ENCODE peak calls at places on chromosomes 2 and 18, in five cellular contexts. R, Q, C, U and V are unnamed samples. For H3K27me3, the result is how much of the 10 kb centered on the place peaks cover.

GRCh38 chr18:28151434-28151833 is 25.5 kb downstream of the CDH2 start:
- DNase-seq in C (no peak), U (no peak), R (no peak), Q (no peak), V (no peak)

GRCh38 chr2:182634386-182634785 is 81.7 kb upstream of the DNAJC10 start:
- DNase-seq in U (no peak), C (no peak), R (no peak), Q (no peak), V (no peak)

GRCh38 chr2:10522726-10523405 is 74.7 kb upstream of the ODC1 start:
- DNase-seq in R (no peak), Q (no peak), U (no peak), C (peak), V (no peak)

GRCh38 chr2:11539317-11540147 is 5.7 kb downstream of the GREB1 start:
- DNase-seq in U (peak), Q (peak), C (no peak), R (peak), V (no peak)

GRCh38 chr2:149375801-149376349 is 45.5 kb downstream of the LYPD6 start:
- DNase-seq in R (no peak), U (no peak), C (no peak), Q (no peak), V (no peak)

GRCh38 chr2:161992526-161992925 is 81.5 kb downstream of the DPP4 start:
- DNase-seq in R (no peak), C (no peak), U (no peak), Q (no peak), V (no peak)

GRCh38 chr2:240397924-240398611 is 37.4 kb upstream of the GPC1 start:
- DNase-seq in Q (no peak), U (peak), R (no peak), C (no peak), V (no peak)

GRCh38 chr2:25529034-25529433 is 144.3 kb downstream of the DTNB start:
- DNase-seq in U (no peak), R (no peak), C (no peak), Q (no peak), V (no peak)

GRCh38 chr2:15770606-15771005 is 169.7 kb upstream of the MYCN start:
- DNase-seq in C (no peak), R (no peak), U (no peak), Q (no peak), V (no peak)

GRCh38 chr2:121356058-121356640 is 71.1 kb upstream of the TFCP2L1 start:
- DNase-seq in C (peak), U (no peak), Q (peak), R (peak), V (no peak)

DNA sequence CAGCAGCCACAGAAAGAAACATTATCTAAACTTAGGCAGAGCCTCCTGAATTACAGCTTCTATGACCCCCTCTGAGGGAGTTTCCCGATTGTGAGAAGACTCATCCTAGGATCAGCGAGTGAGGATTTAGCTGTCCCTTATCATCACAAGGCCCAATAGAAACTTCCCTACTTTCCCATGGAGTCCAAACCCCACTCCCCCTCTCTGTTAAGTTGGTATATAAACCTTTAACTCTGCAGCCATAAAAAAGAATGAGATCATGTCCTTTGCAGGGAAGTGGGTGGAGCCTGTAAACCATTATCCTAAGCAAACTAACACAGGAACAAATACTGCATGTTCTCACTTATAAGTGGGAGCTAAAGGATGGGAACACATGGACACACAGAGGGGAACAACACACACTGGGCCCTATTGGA is 78.8 kb downstream of the MYL12B start:
- DNase-seq in R (no peak), C (no peak), U (no peak), Q (no peak), V (no peak)
- TF ChIP-seq CTCF in R (no peak), C (no peak), U (no peak), Q (no peak), V (no peak)

GRCh38 chr18:72544092-72544886 is at the start of gene CBLN2:
- DNase-seq in Q (peak), U (no peak), C (no peak), R (peak), V (no peak)

GRCh38 chr18:72543362-72544055 is 633 bp downstream of the CBLN2 start:
- DNase-seq in C (no peak), R (peak), Q (no peak), U (no peak), V (no peak)

GRCh38 chr18:72542993-72543361 is 1.2 kb downstream of the CBLN2 start:
- DNase-seq in Q (no peak), U (no peak), R (peak), C (no peak), V (no peak)

GRCh38 chr18:72539861-72540260 is 4.3 kb downstream of the CBLN2 start:
- DNase-seq in U (no peak), R (no peak), C (no peak), Q (no peak), V (no peak)

DNA sequence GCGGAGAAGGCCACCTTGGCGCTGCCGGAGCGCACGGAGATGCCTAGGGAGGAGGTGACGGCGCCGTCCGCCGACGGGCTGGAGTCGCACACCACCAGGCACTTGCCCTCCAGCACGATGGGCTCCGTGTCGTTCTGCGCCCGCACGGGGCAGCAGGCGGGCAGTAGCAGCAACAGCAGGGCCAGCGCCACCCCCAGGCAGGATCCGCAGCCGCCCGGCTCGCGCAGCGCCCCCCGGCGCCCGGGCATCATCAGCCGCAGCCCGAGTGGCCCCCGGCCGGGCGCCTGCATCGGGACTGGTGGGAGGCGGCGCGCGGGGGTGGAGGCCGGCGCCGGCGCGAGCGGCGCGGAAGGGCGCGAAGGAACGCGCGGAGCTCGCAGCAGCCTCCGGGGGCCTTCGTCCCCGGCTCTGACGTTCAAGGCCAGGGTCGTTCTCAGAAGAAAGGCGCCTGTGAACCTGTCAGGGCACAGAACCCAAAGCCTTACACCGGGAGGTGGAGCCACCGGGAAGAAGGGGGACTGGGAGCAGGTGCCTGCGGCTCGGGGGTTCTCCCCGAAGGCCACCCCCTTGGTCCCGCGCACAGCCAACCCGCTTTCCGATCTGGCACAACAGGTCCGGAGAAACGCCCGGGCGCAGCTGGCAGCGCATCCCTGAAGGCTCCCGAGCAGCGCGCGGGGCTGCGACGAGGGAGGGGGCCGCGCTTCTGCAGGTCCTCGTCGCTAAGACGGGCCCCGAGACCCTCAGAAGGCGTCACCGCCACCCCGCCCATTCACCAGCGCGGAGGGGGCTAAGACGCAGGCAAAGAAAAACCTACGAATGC is 2.1 kb downstream of the CBLN2 start:
- DNase-seq in R (peak), C (no peak), Q (no peak), U (no peak), V (no peak)
- H3K27me3 ChIP-seq in R (half or more), C (under half), Q (under half), U (under half), V (under half)

GRCh38 chr2:95053543-95053942 is 28.0 kb downstream of the MAL start:
- DNase-seq in U (no peak), C (peak), Q (peak), R (peak), V (no peak)
- TF ChIP-seq CTCF in U (no peak), C (no peak), Q (peak), R (peak), V (no peak)

GRCh38 chr2:196584903-196585302 is 54.6 kb upstream of the CCDC150 start:
- DNase-seq in C (no peak), R (no peak), Q (no peak), U (no peak), V (no peak)

GRCh38 chr2:196587739-196588138 is 51.8 kb upstream of the CCDC150 start:
- DNase-seq in C (no peak), U (no peak), Q (no peak), R (no peak), V (no peak)

GRCh38 chr2:196589429-196589828 is 50.1 kb upstream of the CCDC150 start:
- DNase-seq in Q (no peak), C (no peak), U (no peak), R (no peak), V (no peak)

GRCh38 chr2:196586511-196586991 is 53.0 kb upstream of the CCDC150 start:
- DNase-seq in U (no peak), Q (no peak), R (no peak), C (no peak), V (no peak)

DNA sequence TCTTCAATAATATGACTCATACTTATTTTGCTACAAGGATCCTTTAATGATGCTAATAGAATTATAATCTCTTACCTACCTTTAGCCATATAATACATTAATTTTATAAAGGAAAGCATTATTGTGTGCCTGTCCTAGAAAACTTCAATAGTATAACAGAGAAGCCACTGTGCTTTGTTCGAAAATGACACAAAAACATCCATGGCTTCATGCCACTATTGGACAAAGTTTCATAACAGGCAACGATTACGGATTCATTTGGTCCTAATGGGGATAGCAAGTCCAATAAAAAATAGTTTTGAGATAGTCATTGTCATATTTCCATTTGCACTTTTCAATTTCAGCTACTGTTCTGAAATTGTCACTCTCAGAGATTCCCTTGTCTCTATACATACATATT is 52.5 kb upstream of the CCDC150 start:
- DNase-seq in C (no peak), Q (no peak), U (no peak), R (no peak), V (no peak)
- H3K27me3 ChIP-seq in C (under half), Q (under half), U (under half), R (under half), V (under half)